ENCODE peak calls at places on chromosomes 2 and 18, in eight cellular contexts. E, D, M, T, X, Z, K and Y are unnamed samples.

GRCh38 chr2:107062173-107062572 is 176.2 kb upstream of the ST6GAL2 start:
- DNase-seq in T (no peak), X (no peak), K (no peak), D (no peak), E (no peak), Z (no peak), M (no peak), Y (no peak)

GRCh38 chr2:128775401-128776285 is 457.0 kb upstream of the HS6ST1 start:
- DNase-seq in D (no peak), K (no peak), M (no peak), E (no peak), X (no peak), T (no peak), Z (no peak), Y (no peak)

GRCh38 chr2:3108710-3109702 is 268.6 kb downstream of the EIPR1 start:
- DNase-seq in X (no peak), T (no peak), K (no peak), Z (peak), D (no peak), M (no peak), E (no peak), Y (no peak)

GRCh38 chr18:49677081-49677480 is 115.2 kb downstream of the LIPG start:
- DNase-seq in X (no peak), D (peak), M (no peak), Z (no peak), K (no peak), E (no peak), T (no peak), Y (no peak)

GRCh38 chr18:67715567-67715966 is 199.0 kb upstream of the DSEL start:
- DNase-seq in X (no peak), E (no peak), D (no peak), K (no peak), T (no peak), M (no peak), Z (no peak), Y (no peak)

GRCh38 chr18:78875268-78875997 is 104.2 kb upstream of the SALL3 start:
- DNase-seq in M (no peak), D (no peak), K (peak), Z (peak), E (no peak), T (no peak), X (peak), Y (no peak)

GRCh38 chr2:167190053-167190452 is 301.8 kb downstream of the XIRP2 start:
- DNase-seq in M (no peak), D (peak), K (no peak), E (no peak), T (peak), Z (no peak), X (no peak), Y (no peak)

GRCh38 chr2:64204006-64204632 is 59.9 kb upstream of the PELI1 start:
- DNase-seq in Z (no peak), E (no peak), X (peak), M (no peak), K (no peak), D (peak), T (peak), Y (no peak)

GRCh38 chr2:49044265-49044664 is 110.0 kb downstream of the FSHR start:
- DNase-seq in E (no peak), M (no peak), Z (no peak), K (no peak), D (no peak), T (no peak), X (no peak), Y (no peak)

GRCh38 chr2:164840458-164840929 is 1.1 kb downstream of the COBLL1 start:
- DNase-seq in K (no peak), E (no peak), T (no peak), Z (peak), M (no peak), D (peak), X (no peak), Y (no peak)

GRCh38 chr2:181258761-181259160 is 198.4 kb upstream of the ITGA4 start:
- DNase-seq in Z (no peak), M (no peak), X (no peak), T (peak), K (peak), E (no peak), D (peak), Y (no peak)

GRCh38 chr2:188201639-188202038 is 90.0 kb upstream of the GULP1 start:
- DNase-seq in X (no peak), M (no peak), D (no peak), E (no peak), Z (no peak), T (no peak), K (no peak), Y (no peak)

GRCh38 chr2:64945973-64946736 is 43.0 kb upstream of the SLC1A4 start:
- DNase-seq in E (peak), M (no peak), D (no peak), K (no peak), Z (no peak), T (peak), X (peak), Y (peak)

GRCh38 chr2:218274586-218274985 is 4.3 kb downstream of the PNKD start:
- DNase-seq in E (no peak), K (no peak), Z (no peak), X (no peak), M (no peak), D (no peak), T (no peak), Y (no peak)

GRCh38 chr2:12765203-12765602 is 48.5 kb downstream of the TRIB2 start:
- DNase-seq in T (no peak), X (no peak), Z (no peak), M (no peak), E (no peak), D (peak), K (no peak), Y (no peak)

GRCh38 chr2:120902532-120903088 is 166.9 kb downstream of the GLI2 start:
- DNase-seq in M (no peak), K (no peak), D (no peak), X (no peak), E (no peak), Z (no peak), T (no peak), Y (no peak)

GRCh38 chr2:170362895-170363582 is 185.1 kb downstream of the MYO3B start:
- DNase-seq in D (peak), X (no peak), M (no peak), Z (no peak), T (no peak), E (no peak), K (peak), Y (no peak)

GRCh38 chr2:174597347-174598047 is at the start of gene WIPF1:
- DNase-seq in K (no peak), D (peak), E (peak), M (no peak), X (peak), Z (no peak), T (peak), Y (no peak)

GRCh38 chr18:42765225-42765624 is 350.3 kb downstream of the RIT2 start:
- DNase-seq in T (peak), K (no peak), M (no peak), Z (no peak), D (peak), E (no peak), X (no peak), Y (no peak)

GRCh38 chr2:121454549-121455090 is 76.1 kb upstream of the RNU4ATAC start:
- DNase-seq in X (no peak), T (no peak), D (no peak), Z (no peak), M (no peak), K (no peak), E (no peak), Y (no peak)

GRCh38 chr2:202444000-202444399 is 67.9 kb downstream of the BMPR2 start:
- DNase-seq in M (no peak), T (no peak), X (no peak), K (no peak), Z (no peak), E (no peak), D (no peak), Y (no peak)

GRCh38 chr2:62292190-62292589 is 96.3 kb downstream of the B3GNT2 start:
- DNase-seq in K (peak), X (no peak), E (no peak), T (peak), Z (peak), M (no peak), D (peak), Y (no peak)

GRCh38 chr2:203811491-203812221 is 55.9 kb upstream of the CTLA4 start:
- DNase-seq in K (no peak), T (peak), D (peak), E (peak), M (no peak), Z (peak), X (peak), Y (peak)

GRCh38 chr2:184906709-184907108 is 308.4 kb downstream of the ZNF804A start:
- DNase-seq in E (no peak), K (peak), X (no peak), M (no peak), D (peak), T (no peak), Z (no peak), Y (no peak)

GRCh38 chr2:196066794-196067382 is 1.7 kb downstream of the DNAH7 start:
- DNase-seq in T (peak), D (no peak), K (peak), X (no peak), M (no peak), Z (no peak), E (no peak), Y (no peak)